ENCODE peak calls at places on chromosomes 3 and 15, in six cellular contexts. V, Q, T, G, P and X are unnamed samples.

GRCh38 chr3:51773529-51773928 is 5.5 kb downstream of the IQCF6 start:
- DNase-seq in T (no peak), Q (no peak), P (no peak), G (no peak), V (no peak), X (no peak)

GRCh38 chr15:81504170-81504905 is 130.3 kb upstream of the TMC3 start:
- DNase-seq in V (no peak), Q (no peak), G (no peak), T (no peak), P (no peak), X (no peak)

GRCh38 chr3:43996379-43997301 is 245.0 kb upstream of the TOPAZ1 start:
- DNase-seq in P (no peak), G (no peak), Q (no peak), V (peak), T (no peak), X (no peak)

GRCh38 chr3:191303596-191303995 is 25.6 kb upstream of the CCDC50 start:
- DNase-seq in Q (no peak), G (no peak), T (no peak), P (no peak), V (no peak), X (no peak)

GRCh38 chr3:89059201-89059600 is 48.2 kb upstream of the EPHA3 start:
- DNase-seq in T (no peak), Q (no peak), P (no peak), G (peak), V (peak), X (no peak)

GRCh38 chr3:172061724-172062184 is 22.4 kb downstream of the FNDC3B start:
- DNase-seq in P (no peak), T (no peak), G (no peak), Q (peak), V (no peak), X (no peak)

GRCh38 chr3:183515968-183516851 is 39.3 kb downstream of the KLHL6 start:
- DNase-seq in P (no peak), T (no peak), V (no peak), G (no peak), Q (peak), X (no peak)

GRCh38 chr3:194814878-194815357 is 129.2 kb downstream of the FAM43A start:
- DNase-seq in P (no peak), V (no peak), Q (no peak), T (no peak), G (no peak), X (no peak)

GRCh38 chr3:128749035-128749434 is 23.1 kb downstream of the RAB7A start:
- DNase-seq in Q (no peak), V (no peak), G (no peak), P (no peak), T (no peak), X (no peak)

GRCh38 chr3:171219258-171219657 is 192.7 kb upstream of the SLC2A2 start:
- DNase-seq in V (no peak), T (no peak), Q (no peak), G (no peak), P (no peak), X (no peak)

GRCh38 chr15:57184502-57184901 is 191.8 kb upstream of the CGNL1 start:
- DNase-seq in P (no peak), G (no peak), Q (no peak), V (no peak), T (no peak), X (peak)

GRCh38 chr15:64209680-64210334 is 47.0 kb upstream of the PPIB start:
- DNase-seq in Q (peak), P (no peak), T (no peak), V (no peak), G (no peak), X (peak)
- H3K4me3 ChIP-seq in Q (no peak), P (no peak), T (no peak), V (no peak), G (no peak), X (no peak)

GRCh38 chr3:143119974-143120715 is 574 bp downstream of the CHST2 start:
- DNase-seq in V (peak), T (peak), Q (no peak), G (peak), P (no peak), X (no peak)

GRCh38 chr3:143120716-143121239 is 1.2 kb downstream of the CHST2 start:
- DNase-seq in G (peak), V (no peak), P (no peak), T (peak), Q (no peak), X (no peak)

GRCh38 chr3:143119009-143119914 is at the start of gene CHST2:
- DNase-seq in Q (no peak), V (peak), G (peak), T (peak), P (no peak), X (no peak)

GRCh38 chr3:143121240-143122088 is 1.9 kb downstream of the CHST2 start:
- DNase-seq in Q (no peak), P (no peak), G (peak), V (peak), T (peak), X (no peak)

DNA sequence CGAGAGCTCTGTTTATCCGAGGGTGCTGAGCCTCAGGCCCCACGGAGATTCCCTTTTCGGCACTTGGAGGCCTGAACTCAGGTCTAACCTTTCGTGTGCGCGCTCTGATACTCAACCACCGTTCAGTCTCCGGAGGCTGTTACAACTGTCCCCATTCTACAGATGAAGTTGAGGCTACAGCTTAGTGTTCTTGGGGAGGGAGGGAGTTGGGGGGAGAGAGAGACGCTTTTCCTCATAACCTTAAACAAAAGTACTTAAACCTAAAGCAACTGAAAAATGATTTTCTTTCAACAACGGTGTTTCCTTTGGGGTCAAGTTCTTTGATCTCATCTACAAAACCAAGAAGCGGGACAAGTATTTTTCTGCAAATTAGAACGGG is 952 bp upstream of the CHST2 start:
- DNase-seq in V (no peak), P (no peak), G (no peak), T (no peak), Q (no peak), X (no peak)
- H3K4me3 ChIP-seq in V (peak), P (no peak), G (peak), T (peak), Q (peak), X (peak)

GRCh38 chr3:64684715-64685261 is 3.0 kb downstream of the ADAMTS9 start:
- DNase-seq in G (peak), Q (no peak), V (peak), T (peak), P (no peak), X (no peak)
- H3K4me3 ChIP-seq in G (peak), Q (no peak), V (peak), T (peak), P (peak), X (peak)

GRCh38 chr3:71066849-71067261 is 516.7 kb downstream of the FOXP1 start:
- DNase-seq in P (peak), V (no peak), T (no peak), G (no peak), Q (no peak), X (no peak)
- H3K4me3 ChIP-seq in P (no peak), V (no peak), T (no peak), G (no peak), Q (no peak), X (no peak)